ENCODE peak calls at places on chromosomes 5 and 9, in eight cellular contexts. I is colonic mucosa, H is A549, E is heart right ventricle, B is dorsolateral prefrontal cortex, Q is heart left ventricle, V is brain microvascular endothelial cell, D is tibial nerve. Y is an unnamed sample.
A peak's percentile ranks its signal among the peaks of the same experiment; 100 is the strongest.

GRCh38 chr9:15221746-15222145 is 85.3 kb downstream of the TTC39B start:
- DNase-seq in Q (no peak), V (no peak), B (no peak), I (no peak), E (no peak), D (no peak), H (no peak), Y (no peak)

GRCh38 chr5:168209561-168209960 is 81.9 kb upstream of the WWC1 start:
- DNase-seq in V (no peak), D (no peak), B (no peak), Q (no peak), H (no peak), E (no peak), I (no peak), Y (no peak)

GRCh38 chr9:111572945-111573604 is 26.4 kb downstream of the PTGR1 start:
- DNase-seq in I (no peak), Q (no peak), D (no peak), E (no peak), H (no peak), B (no peak), V (peak; percentile 75), Y (peak; percentile 62)

GRCh38 chr9:79858509-79858908 is 286.7 kb downstream of the TLE4 start:
- DNase-seq in B (no peak), Q (no peak), I (no peak), E (no peak), H (peak; percentile 33), D (no peak), V (peak; percentile 4), Y (no peak)

GRCh38 chr9:114134827-114135396 is 20.4 kb upstream of the COL27A1 start:
- DNase-seq in D (no peak), E (peak; percentile 16), B (no peak), H (no peak), V (no peak), Q (no peak), I (no peak), Y (no peak)

GRCh38 chr9:99336531-99336930 is 114.4 kb downstream of the SEC61B start:
- DNase-seq in H (no peak), D (no peak), Q (no peak), E (no peak), V (no peak), B (no peak), I (no peak), Y (no peak)

GRCh38 chr9:97487107-97487506 is 14.4 kb upstream of the TMOD1 start:
- DNase-seq in V (no peak), E (no peak), B (no peak), D (no peak), I (no peak), H (no peak), Q (no peak), Y (no peak)

GRCh38 chr9:126223798-126224531 is 102.7 kb upstream of the MVB12B start:
- DNase-seq in D (no peak), V (no peak), I (no peak), E (no peak), B (no peak), Q (no peak), H (no peak), Y (no peak)

GRCh38 chr5:107067391-107067790 is 603.3 kb downstream of the EFNA5 start:
- DNase-seq in V (no peak), H (no peak), B (peak; percentile 11), Q (peak; percentile 33), E (peak; percentile 17), I (no peak), D (no peak), Y (peak; percentile 47)

GRCh38 chr5:173165193-173165988 is 21.1 kb downstream of the BNIP1 start:
- DNase-seq in B (no peak), H (no peak), I (no peak), V (no peak), D (no peak), E (peak; percentile 23), Q (peak; percentile 55), Y (no peak)

GRCh38 chr5:160506006-160507004 is 84.7 kb downstream of the PTTG1 start:
- DNase-seq in B (peak; percentile 52), I (no peak), V (peak; percentile 70), E (peak; percentile 20), H (no peak), Q (peak; percentile 26), D (no peak), Y (no peak)

GRCh38 chr5:75363111-75363510 is 26.1 kb downstream of the HMGCR start:
- DNase-seq in B (no peak), D (no peak), I (no peak), Q (no peak), E (no peak), V (no peak), H (no peak), Y (no peak)
- H3K27ac ChIP-seq in B (no peak overlapping the region), D (no peak overlapping the region), I (no peak overlapping the region), Q (no peak overlapping the region), E (no peak overlapping the region), V (no peak overlapping the region), H (no peak overlapping the region), Y (no peak overlapping the region)

GRCh38 chr9:18017136-18017535 is 438.3 kb downstream of the SH3GL2 start:
- DNase-seq in D (no peak), V (no peak), I (no peak), E (no peak), Q (no peak), B (no peak), H (no peak), Y (no peak)
- TF ChIP-seq CTCF in D (no peak), V (peak; percentile 22), I (no peak), E (no peak), Q (no peak), B (no peak), H (no peak), Y (no peak)

GRCh38 chr9:96186601-96187011 is 115.4 kb downstream of the HSD17B3 start:
- DNase-seq in D (no peak), B (no peak), E (no peak), V (no peak), I (peak; percentile 71), Q (no peak), H (no peak), Y (peak; percentile 51)
- H3K27ac ChIP-seq in D (peak overlapping the region; percentile 67), B (no peak overlapping the region), E (no peak overlapping the region), V (no peak overlapping the region), I (peak overlapping the region; percentile 77), Q (no peak overlapping the region), H (no peak overlapping the region), Y (no peak overlapping the region)

DNA sequence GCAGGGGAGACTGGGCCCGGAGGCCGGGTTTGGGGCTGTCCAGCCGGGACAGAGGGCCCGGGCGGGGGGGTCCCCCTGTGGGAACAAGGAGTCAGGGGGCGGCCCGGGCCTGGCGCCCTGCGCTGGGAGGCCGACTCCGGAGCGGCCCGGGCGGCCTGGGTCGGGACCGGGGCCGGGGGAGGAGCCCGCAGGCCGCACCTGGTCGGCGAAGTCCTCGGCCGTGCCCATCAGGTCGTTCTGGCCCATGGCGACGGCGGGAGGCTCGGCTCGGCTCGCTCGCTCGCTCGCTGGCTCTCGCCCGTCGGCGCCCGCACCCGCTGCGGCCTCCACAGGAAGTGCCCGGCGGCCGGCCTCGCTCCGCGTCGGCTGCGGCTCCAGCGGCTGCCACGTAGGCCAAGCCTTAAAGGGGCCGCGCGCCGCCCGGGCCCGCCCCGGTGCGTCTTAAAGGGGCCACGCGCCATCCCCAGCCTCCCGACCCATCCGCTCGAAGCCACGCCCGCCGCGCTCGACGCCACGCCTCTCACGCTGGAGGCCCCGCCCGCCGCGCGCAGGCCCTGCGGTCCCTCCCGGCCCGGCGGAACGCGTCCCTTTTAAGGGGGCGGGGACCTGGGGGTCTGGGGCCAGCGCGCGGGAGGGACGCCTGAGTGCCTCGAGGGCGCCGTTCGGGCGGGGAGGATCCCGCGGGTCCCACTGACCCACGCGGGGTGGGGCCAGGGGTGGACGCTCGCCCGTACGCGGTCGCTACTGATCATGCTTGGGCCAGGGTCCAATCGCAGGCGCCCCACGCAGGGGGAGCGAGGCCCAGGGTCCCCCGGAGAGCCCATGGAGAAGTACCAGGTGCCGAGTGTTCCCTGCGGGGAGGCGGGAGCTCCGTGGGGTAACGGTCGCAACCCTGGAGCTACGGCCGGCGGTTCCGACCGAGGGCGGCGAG is at the start of the genes STKLD1 and SURF4:
- DNase-seq in E (peak; percentile 97), D (peak; percentile 92), V (peak; percentile 91), I (peak; percentile 97), H (peak; percentile 97), Q (peak; percentile 96), B (peak; percentile 96), Y (peak; percentile 98)
- TF ChIP-seq CTCF in E (no peak), D (no peak), V (no peak), I (no peak), H (no peak), Q (peak; percentile 4), B (peak; percentile 13), Y (peak; percentile 23)

GRCh38 chr5:124647393-124647792 is 99.0 kb downstream of the ZNF608 start:
- DNase-seq in D (no peak), B (no peak), I (no peak), V (no peak), H (no peak), E (no peak), Q (no peak), Y (no peak)

GRCh38 chr5:124650960-124651662 is 95.3 kb downstream of the ZNF608 start:
- DNase-seq in E (no peak), D (no peak), Q (no peak), V (peak; percentile 53), I (no peak), B (no peak), H (no peak), Y (no peak)

GRCh38 chr5:124649548-124650501 is 96.6 kb downstream of the ZNF608 start:
- DNase-seq in V (peak; percentile 95), E (peak; percentile 70), H (no peak), D (peak; percentile 43), Q (peak; percentile 77), B (peak; percentile 41), I (peak; percentile 82), Y (peak; percentile 47)

GRCh38 chr5:124651663-124652513 is 94.6 kb downstream of the ZNF608 start:
- DNase-seq in D (peak; percentile 52), E (peak; percentile 87), I (peak; percentile 87), V (peak; percentile 77), Q (peak; percentile 90), H (peak; percentile 79), B (peak; percentile 93), Y (peak; percentile 90)

DNA sequence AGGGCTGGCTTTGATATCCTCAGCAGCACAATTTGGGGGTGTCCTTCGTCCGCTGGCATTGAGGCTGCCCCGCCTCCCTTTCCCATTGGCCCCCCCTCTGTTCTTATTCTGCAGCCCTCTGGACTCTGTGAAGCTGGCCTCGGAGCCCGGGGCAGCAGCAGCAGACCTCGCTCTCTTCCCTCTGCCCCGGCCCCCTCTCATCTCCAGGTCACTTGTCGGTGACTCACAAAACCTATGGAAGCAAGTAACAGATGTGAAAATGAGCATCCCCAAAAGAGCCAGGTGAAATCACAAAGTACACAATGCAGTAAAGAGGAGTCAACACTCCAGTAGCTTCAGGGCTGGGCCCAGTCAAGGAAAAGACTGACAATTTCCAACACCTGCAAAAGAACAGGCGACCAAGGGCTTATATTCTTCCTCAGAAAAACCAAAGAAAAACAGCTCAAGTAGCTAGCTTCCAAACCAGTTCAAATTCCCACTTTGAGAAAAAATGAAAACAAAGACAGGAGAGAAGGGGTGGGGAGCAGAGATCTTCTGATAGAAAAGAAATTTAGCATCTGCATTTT is 97.5 kb downstream of the ZNF608 start:
- DNase-seq in H (no peak), Q (no peak), D (no peak), E (no peak), V (no peak), I (no peak), B (no peak), Y (no peak)
- H3K27ac ChIP-seq in H (no peak overlapping the region), Q (peak overlapping the region; percentile 86), D (peak overlapping the region; percentile 41), E (peak overlapping the region; percentile 85), V (peak overlapping the region; percentile 32), I (peak overlapping the region; percentile 50), B (peak overlapping the region; percentile 52), Y (no peak overlapping the region)

DNA sequence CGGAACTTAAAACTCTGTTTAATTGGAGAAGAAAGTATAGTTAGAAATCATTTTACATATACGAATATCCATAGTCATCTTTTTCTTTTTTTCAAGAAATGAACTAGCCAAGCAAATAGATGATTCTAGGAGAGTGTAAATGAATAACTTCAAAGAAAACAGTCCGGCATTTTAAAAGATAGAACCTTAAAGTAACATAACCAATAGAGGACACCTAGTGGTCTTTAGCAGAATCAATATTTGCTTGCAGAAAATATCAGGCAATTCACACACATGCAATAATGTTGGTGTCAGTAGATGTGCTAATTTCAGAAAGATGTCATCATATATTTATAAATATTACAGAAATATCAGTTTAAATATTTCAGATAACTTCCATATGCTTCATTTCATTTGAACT is 57.1 kb downstream of the HCN1 start:
- DNase-seq in Q (no peak), E (no peak), V (no peak), H (no peak), D (no peak), I (no peak), B (no peak), Y (no peak)
- TF ChIP-seq CTCF in Q (peak; percentile 35), E (no peak), V (no peak), H (no peak), D (no peak), I (no peak), B (peak; percentile 31), Y (no peak)